ENCODE peak calls at places on chromosomes 16 and 17, in five cellular contexts. One of them, this sample, is unnamed.
A peak's percentile ranks its signal among the peaks of the same experiment; 100 is the strongest.

GRCh38 chr17:61411944-61412859 is 12.6 kb downstream of the TBX2 start:
- DNase-seq in adrenal gland: peak; percentile 91
- DNase-seq in transverse colon: peak; percentile 83
- DNase-seq in heart left ventricle: peak; percentile 77
- DNase-seq in A549: peak; percentile 82
- DNase-seq in this sample: peak; percentile 69

GRCh38 chr17:77535892-77536291 is 395.1 kb downstream of the SEC14L1 start:
- DNase-seq in adrenal gland: no peak
- DNase-seq in transverse colon: no peak
- DNase-seq in heart left ventricle: no peak
- DNase-seq in A549: no peak
- DNase-seq in this sample: no peak

GRCh38 chr17:11719852-11720251 is 121.6 kb downstream of the DNAH9 start:
- DNase-seq in adrenal gland: no peak
- DNase-seq in transverse colon: no peak
- DNase-seq in heart left ventricle: no peak
- DNase-seq in A549: no peak
- DNase-seq in this sample: no peak

GRCh38 chr16:18931756-18932155 is 5.5 kb upstream of the SMG1 start:
- DNase-seq in adrenal gland: peak; percentile 57
- DNase-seq in transverse colon: no peak
- DNase-seq in heart left ventricle: peak; percentile 87
- DNase-seq in A549: no peak
- DNase-seq in this sample: peak; percentile 92

GRCh38 chr16:76913046-76913445 is 277.9 kb upstream of the MON1B start:
- DNase-seq in adrenal gland: no peak
- DNase-seq in transverse colon: no peak
- DNase-seq in heart left ventricle: no peak
- DNase-seq in A549: peak; percentile 6
- DNase-seq in this sample: no peak

GRCh38 chr17:76467366-76467765 is at the start of gene AANAT:
- DNase-seq in adrenal gland: no peak
- DNase-seq in transverse colon: no peak
- DNase-seq in heart left ventricle: no peak
- DNase-seq in A549: no peak
- DNase-seq in this sample: no peak

GRCh38 chr17:42989726-42990652 is 8.2 kb upstream of the RPL27 start:
- DNase-seq in adrenal gland: no peak
- DNase-seq in transverse colon: no peak
- DNase-seq in heart left ventricle: no peak
- DNase-seq in A549: peak; percentile 64
- DNase-seq in this sample: no peak

GRCh38 chr16:29925805-29926674 is at the start of gene KCTD13:
- DNase-seq in adrenal gland: peak; percentile 89
- DNase-seq in transverse colon: peak; percentile 89
- DNase-seq in heart left ventricle: peak; percentile 89
- DNase-seq in A549: peak; percentile 77
- DNase-seq in this sample: peak; percentile 63

GRCh38 chr16:6573577-6573976 is 759.1 kb upstream of the RBFOX1 start:
- DNase-seq in adrenal gland: peak; percentile 76
- DNase-seq in transverse colon: peak; percentile 28
- DNase-seq in heart left ventricle: no peak
- DNase-seq in A549: no peak
- DNase-seq in this sample: no peak

GRCh38 chr16:56625943-56626654 is 518 bp downstream of the MT1E start:
- DNase-seq in adrenal gland: peak; percentile 94
- DNase-seq in transverse colon: peak; percentile 56
- DNase-seq in heart left ventricle: peak; percentile 90
- DNase-seq in A549: no peak
- DNase-seq in this sample: peak; percentile 76

GRCh38 chr17:17792551-17793377 is 44.0 kb downstream of the SREBF1 start:
- DNase-seq in adrenal gland: peak; percentile 82
- DNase-seq in transverse colon: no peak
- DNase-seq in heart left ventricle: peak; percentile 61
- DNase-seq in A549: no peak
- DNase-seq in this sample: no peak

GRCh38 chr16:65069090-65069489 is 52.8 kb downstream of the CDH11 start:
- DNase-seq in adrenal gland: no peak
- DNase-seq in transverse colon: no peak
- DNase-seq in heart left ventricle: no peak
- DNase-seq in A549: peak; percentile 23
- DNase-seq in this sample: no peak

GRCh38 chr17:33730131-33730530 is 437.0 kb upstream of the ASIC2 start:
- DNase-seq in adrenal gland: no peak
- DNase-seq in transverse colon: no peak
- DNase-seq in heart left ventricle: no peak
- DNase-seq in A549: no peak
- DNase-seq in this sample: no peak

GRCh38 chr17:79109584-79109983 is 35.0 kb downstream of the ENGASE start:
- DNase-seq in adrenal gland: no peak
- DNase-seq in transverse colon: no peak
- DNase-seq in heart left ventricle: no peak
- DNase-seq in A549: no peak
- DNase-seq in this sample: no peak

GRCh38 chr17:27244481-27245223 is 49.3 kb upstream of the WSB1 start:
- DNase-seq in adrenal gland: peak; percentile 84
- DNase-seq in transverse colon: peak; percentile 41
- DNase-seq in heart left ventricle: peak; percentile 69
- DNase-seq in A549: peak; percentile 58
- DNase-seq in this sample: peak; percentile 80
- TF ChIP-seq POLR2A in adrenal gland: peak; percentile 18
- TF ChIP-seq POLR2A in transverse colon: no peak
- TF ChIP-seq POLR2A in heart left ventricle: no peak
- TF ChIP-seq POLR2A in A549: no peak
- TF ChIP-seq POLR2A in this sample: peak; percentile 59

DNA sequence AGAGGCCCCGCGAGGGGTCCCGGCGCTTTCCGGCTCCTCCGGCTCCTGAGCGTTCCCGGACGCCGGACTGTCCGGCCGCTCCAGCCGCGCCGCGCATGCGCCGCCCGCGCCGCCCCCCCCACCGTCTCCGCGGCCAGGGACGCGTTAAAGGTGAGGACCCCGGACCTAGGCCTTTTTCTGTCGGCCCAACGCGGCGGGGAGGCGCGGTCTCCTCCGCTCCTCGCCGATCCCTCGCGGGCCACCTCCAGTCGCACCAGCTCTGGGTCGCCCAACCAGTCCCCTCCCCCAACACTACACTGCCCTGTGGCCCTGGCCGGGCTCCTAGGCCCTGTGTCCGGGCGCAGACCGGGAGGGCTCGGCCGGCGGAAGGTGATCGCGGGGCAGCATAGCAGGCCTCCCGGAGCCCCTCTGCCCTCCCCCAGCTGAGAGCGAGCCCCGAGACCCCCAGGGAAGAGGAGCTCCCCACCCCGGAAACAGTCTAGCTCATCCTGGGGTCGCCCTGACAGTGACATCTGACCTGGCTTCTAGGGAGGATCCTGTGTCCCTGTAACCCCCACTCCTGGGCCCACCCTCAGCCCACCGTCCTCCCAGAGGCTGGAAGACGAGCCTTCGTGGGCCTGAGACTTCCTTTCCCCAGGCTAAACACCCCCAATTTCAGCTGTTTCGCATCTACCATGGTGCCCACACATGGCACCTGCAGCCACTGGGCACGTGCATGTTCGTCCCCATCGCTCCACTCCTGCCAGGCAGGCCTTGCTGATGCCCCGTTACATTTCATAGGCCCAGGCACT is 14.7 kb upstream of the BCAR1 start:
- DNase-seq in adrenal gland: peak; percentile 86
- DNase-seq in transverse colon: peak; percentile 86
- DNase-seq in heart left ventricle: peak; percentile 73
- DNase-seq in A549: peak; percentile 77
- DNase-seq in this sample: peak; percentile 86
- TF ChIP-seq POLR2A in adrenal gland: no peak
- TF ChIP-seq POLR2A in transverse colon: peak; percentile 27
- TF ChIP-seq POLR2A in heart left ventricle: peak; percentile 65
- TF ChIP-seq POLR2A in A549: peak; percentile 53
- TF ChIP-seq POLR2A in this sample: peak; percentile 97

DNA sequence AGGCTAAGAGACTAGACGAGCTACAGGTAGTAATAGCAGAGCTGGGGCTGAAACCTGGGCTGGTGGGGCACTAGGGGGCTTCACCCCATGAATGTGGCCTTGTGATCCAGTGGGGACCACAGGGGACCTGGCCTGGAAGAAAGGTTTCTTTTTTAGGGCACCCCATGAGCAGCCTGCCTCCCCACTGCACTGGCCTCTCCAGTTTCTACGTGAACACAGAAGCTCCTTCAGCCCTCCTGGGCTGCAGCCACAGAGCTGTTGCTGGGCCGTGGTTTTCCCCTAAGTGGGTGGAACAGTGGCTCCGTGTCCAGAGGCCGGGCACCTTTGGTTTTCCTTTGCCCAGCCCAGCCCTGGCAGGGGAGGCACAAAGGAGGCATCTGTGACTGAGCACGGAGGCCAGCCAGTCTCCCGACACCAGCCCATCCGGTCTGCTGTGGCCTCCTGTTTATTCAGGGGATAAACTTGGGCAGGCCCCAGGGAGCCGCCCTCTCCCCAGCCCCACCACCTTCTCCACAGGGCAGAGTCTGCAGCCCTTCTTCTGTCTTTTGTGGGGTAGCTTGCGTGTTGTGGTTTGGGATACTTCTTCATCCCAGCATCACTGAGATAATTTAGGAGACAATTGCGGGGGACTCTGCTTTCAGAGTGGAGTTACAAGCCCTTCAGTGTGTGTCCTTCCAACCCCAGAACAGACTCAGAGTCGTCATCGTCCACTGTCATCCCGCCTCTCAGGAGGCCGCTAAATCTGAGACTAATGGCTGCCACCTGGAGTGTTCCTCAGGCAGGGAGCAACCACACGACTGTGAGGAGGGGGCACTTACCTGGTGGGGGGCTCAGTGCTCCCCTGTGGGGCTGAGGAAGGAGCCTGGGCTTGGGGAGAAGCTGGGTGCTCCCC is 85.3 kb downstream of the RAB11FIP4 start:
- DNase-seq in adrenal gland: no peak
- DNase-seq in transverse colon: no peak
- DNase-seq in heart left ventricle: no peak
- DNase-seq in A549: no peak
- DNase-seq in this sample: no peak
- TF ChIP-seq POLR2A in adrenal gland: no peak
- TF ChIP-seq POLR2A in transverse colon: no peak
- TF ChIP-seq POLR2A in heart left ventricle: no peak
- TF ChIP-seq POLR2A in A549: no peak
- TF ChIP-seq POLR2A in this sample: no peak

DNA sequence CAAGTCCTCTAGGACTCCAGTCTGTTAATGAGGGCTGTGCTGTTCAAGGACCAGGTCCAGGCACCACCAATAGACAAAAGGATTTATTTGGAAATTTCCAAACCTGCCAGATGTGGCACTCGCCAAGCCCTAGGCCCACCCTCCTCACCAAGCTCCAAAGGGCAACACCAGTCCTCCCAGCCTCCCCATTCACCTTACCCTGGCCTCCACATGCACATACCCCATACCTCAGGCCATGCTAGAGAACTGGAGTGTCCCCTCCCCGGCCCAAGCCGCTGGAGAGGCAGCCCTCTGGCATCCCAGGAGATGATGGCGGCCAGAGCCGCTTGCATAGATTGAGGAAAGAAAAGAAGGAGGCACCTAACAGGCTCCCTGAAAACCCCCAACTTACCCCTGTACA is 4.6 kb upstream of the FTSJ3 start:
- DNase-seq in adrenal gland: no peak
- DNase-seq in transverse colon: no peak
- DNase-seq in heart left ventricle: no peak
- DNase-seq in A549: no peak
- DNase-seq in this sample: no peak
- TF ChIP-seq POLR2A in adrenal gland: no peak
- TF ChIP-seq POLR2A in transverse colon: no peak
- TF ChIP-seq POLR2A in heart left ventricle: no peak
- TF ChIP-seq POLR2A in A549: no peak
- TF ChIP-seq POLR2A in this sample: no peak

DNA sequence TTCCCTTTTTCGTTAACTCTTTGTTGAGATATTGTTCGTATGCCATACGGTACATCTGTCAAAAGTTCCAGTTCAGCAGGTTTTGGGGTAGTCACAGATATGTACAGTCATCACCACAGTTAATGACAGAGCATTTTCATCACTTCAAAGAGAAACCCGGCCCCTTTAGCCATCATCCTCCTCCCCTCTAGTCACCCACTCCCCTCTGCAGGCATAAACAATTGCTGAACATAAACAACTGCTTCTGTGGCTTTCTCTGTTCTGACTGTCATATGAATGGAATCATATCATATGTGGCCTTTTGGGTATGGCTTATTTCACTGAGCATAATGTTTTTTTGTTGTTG is 59.3 kb downstream of the RNF213 start:
- DNase-seq in adrenal gland: no peak
- DNase-seq in transverse colon: no peak
- DNase-seq in heart left ventricle: no peak
- DNase-seq in A549: no peak
- DNase-seq in this sample: no peak
- TF ChIP-seq POLR2A in adrenal gland: no peak
- TF ChIP-seq POLR2A in transverse colon: no peak
- TF ChIP-seq POLR2A in heart left ventricle: no peak
- TF ChIP-seq POLR2A in A549: no peak
- TF ChIP-seq POLR2A in this sample: no peak

GRCh38 chr16:72711823-72712222 is 336.1 kb downstream of the ZFHX3 start:
- DNase-seq in adrenal gland: no peak
- DNase-seq in transverse colon: no peak
- DNase-seq in heart left ventricle: no peak
- DNase-seq in A549: no peak
- DNase-seq in this sample: no peak
- TF ChIP-seq POLR2A in adrenal gland: no peak
- TF ChIP-seq POLR2A in transverse colon: no peak
- TF ChIP-seq POLR2A in heart left ventricle: no peak
- TF ChIP-seq POLR2A in A549: no peak
- TF ChIP-seq POLR2A in this sample: no peak

This sample was measured in gastrocnemius medialis.